ENCODE peak calls at places on chromosomes 2 and 18, in five cellular contexts. F is T-helper 17 cell, V is HCT116, H is B cell, A is AG09309. Z is an unnamed sample.

GRCh38 chr2:161133366-161133765 is 26.9 kb upstream of the TANK start:
- DNase-seq in A (no peak), V (no peak), H (no peak), F (no peak), Z (no peak)

GRCh38 chr2:210606001-210606400 is 49.6 kb downstream of the CPS1 start:
- DNase-seq in A (no peak), V (no peak), F (no peak), H (no peak), Z (no peak)

GRCh38 chr18:43396266-43396665 is 119.0 kb upstream of the SYT4 start:
- DNase-seq in A (no peak), F (no peak), V (no peak), H (no peak), Z (no peak)

GRCh38 chr18:51251625-51252024 is 54.1 kb upstream of the MEX3C start:
- DNase-seq in H (peak; percentile 83), A (no peak), F (no peak), V (no peak), Z (no peak)

GRCh38 chr2:200171761-200172482 is 134.6 kb upstream of the SPATS2L start:
- DNase-seq in A (no peak), H (no peak), V (no peak), F (no peak), Z (no peak)

GRCh38 chr2:208074610-208075356 is 49.5 kb upstream of the PLEKHM3 start:
- DNase-seq in A (no peak), H (no peak), V (no peak), F (no peak), Z (no peak)

GRCh38 chr18:70292628-70293027 is 3.8 kb downstream of the SOCS6 start:
- DNase-seq in A (no peak), V (no peak), F (no peak), H (no peak), Z (no peak)

GRCh38 chr18:68484241-68484640 is 230.7 kb downstream of the TMX3 start:
- DNase-seq in V (no peak), A (no peak), F (no peak), H (no peak), Z (no peak)